ENCODE peak calls at places on chromosomes 2 and 18, in seven cellular contexts. One of them, this sample, is unnamed.

GRCh38 chr2:226758886-226759660 is 40.5 kb downstream of the IRS1 start:
- DNase-seq in OCI-LY7: no peak
- DNase-seq in adrenal gland: no peak
- DNase-seq in astrocyte of the spinal cord: peak
- DNase-seq in CD8-positive, alpha-beta T cell: no peak
- DNase-seq in right lobe of liver: no peak
- DNase-seq in foreskin fibroblast: peak
- DNase-seq in this sample: no peak

GRCh38 chr2:230981704-230982103 is 14.2 kb upstream of the SPATA3 start:
- DNase-seq in adrenal gland: peak
- DNase-seq in astrocyte of the spinal cord: no peak
- DNase-seq in CD8-positive, alpha-beta T cell: peak
- DNase-seq in right lobe of liver: peak
- DNase-seq in foreskin fibroblast: no peak
- DNase-seq in OCI-LY7: no peak
- DNase-seq in this sample: no peak

GRCh38 chr2:191675807-191676667 is 1.9 kb upstream of the NABP1 start:
- DNase-seq in adrenal gland: peak
- DNase-seq in CD8-positive, alpha-beta T cell: peak
- DNase-seq in foreskin fibroblast: no peak
- DNase-seq in OCI-LY7: peak
- DNase-seq in astrocyte of the spinal cord: no peak
- DNase-seq in right lobe of liver: no peak
- DNase-seq in this sample: no peak

GRCh38 chr2:42944744-42945415 is 152.5 kb upstream of the HAAO start:
- DNase-seq in astrocyte of the spinal cord: no peak
- DNase-seq in foreskin fibroblast: no peak
- DNase-seq in right lobe of liver: peak
- DNase-seq in OCI-LY7: no peak
- DNase-seq in adrenal gland: no peak
- DNase-seq in CD8-positive, alpha-beta T cell: no peak
- DNase-seq in this sample: no peak

GRCh38 chr2:25401307-25402021 is 59.7 kb upstream of the DNMT3A start:
- DNase-seq in foreskin fibroblast: no peak
- DNase-seq in astrocyte of the spinal cord: no peak
- DNase-seq in CD8-positive, alpha-beta T cell: no peak
- DNase-seq in right lobe of liver: no peak
- DNase-seq in adrenal gland: peak
- DNase-seq in OCI-LY7: peak
- DNase-seq in this sample: no peak

GRCh38 chr2:188519133-188519532 is 227.5 kb downstream of the GULP1 start:
- DNase-seq in right lobe of liver: no peak
- DNase-seq in CD8-positive, alpha-beta T cell: no peak
- DNase-seq in OCI-LY7: no peak
- DNase-seq in astrocyte of the spinal cord: peak
- DNase-seq in foreskin fibroblast: peak
- DNase-seq in adrenal gland: no peak
- DNase-seq in this sample: no peak

GRCh38 chr18:56661414-56662101 is 10.4 kb downstream of the WDR7 start:
- DNase-seq in adrenal gland: no peak
- DNase-seq in CD8-positive, alpha-beta T cell: no peak
- DNase-seq in OCI-LY7: no peak
- DNase-seq in astrocyte of the spinal cord: no peak
- DNase-seq in foreskin fibroblast: peak
- DNase-seq in right lobe of liver: no peak
- DNase-seq in this sample: no peak

GRCh38 chr18:50307738-50308470 is 20.4 kb upstream of the CXXC1 start:
- DNase-seq in adrenal gland: peak
- DNase-seq in CD8-positive, alpha-beta T cell: peak
- DNase-seq in foreskin fibroblast: peak
- DNase-seq in OCI-LY7: peak
- DNase-seq in right lobe of liver: peak
- DNase-seq in astrocyte of the spinal cord: peak
- DNase-seq in this sample: peak

GRCh38 chr2:130390460-130391057 is 34.7 kb downstream of the PTPN18 start:
- DNase-seq in foreskin fibroblast: no peak
- DNase-seq in right lobe of liver: no peak
- DNase-seq in CD8-positive, alpha-beta T cell: no peak
- DNase-seq in adrenal gland: no peak
- DNase-seq in OCI-LY7: peak
- DNase-seq in astrocyte of the spinal cord: no peak
- DNase-seq in this sample: no peak

GRCh38 chr2:52526735-52527134 is 1240.9 kb upstream of the CHAC2 start:
- DNase-seq in CD8-positive, alpha-beta T cell: no peak
- DNase-seq in OCI-LY7: no peak
- DNase-seq in adrenal gland: no peak
- DNase-seq in astrocyte of the spinal cord: no peak
- DNase-seq in foreskin fibroblast: no peak
- DNase-seq in right lobe of liver: no peak
- DNase-seq in this sample: no peak

GRCh38 chr2:236814558-236814957 is 244.9 kb downstream of the ACKR3 start:
- DNase-seq in foreskin fibroblast: no peak
- DNase-seq in OCI-LY7: no peak
- DNase-seq in right lobe of liver: no peak
- DNase-seq in adrenal gland: no peak
- DNase-seq in astrocyte of the spinal cord: no peak
- DNase-seq in CD8-positive, alpha-beta T cell: no peak
- DNase-seq in this sample: no peak

GRCh38 chr2:70685771-70686171 is 82.2 kb downstream of the ADD2 start:
- DNase-seq in CD8-positive, alpha-beta T cell: no peak
- DNase-seq in foreskin fibroblast: no peak
- DNase-seq in OCI-LY7: no peak
- DNase-seq in adrenal gland: peak
- DNase-seq in right lobe of liver: peak
- DNase-seq in astrocyte of the spinal cord: no peak
- DNase-seq in this sample: no peak

GRCh38 chr2:7972670-7973069 is 709.2 kb upstream of the ID2 start:
- DNase-seq in foreskin fibroblast: no peak
- DNase-seq in adrenal gland: no peak
- DNase-seq in astrocyte of the spinal cord: no peak
- DNase-seq in CD8-positive, alpha-beta T cell: no peak
- DNase-seq in right lobe of liver: no peak
- DNase-seq in OCI-LY7: no peak
- DNase-seq in this sample: no peak

GRCh38 chr2:12709207-12709522 is 7.6 kb upstream of the TRIB2 start:
- DNase-seq in CD8-positive, alpha-beta T cell: no peak
- DNase-seq in adrenal gland: no peak
- DNase-seq in OCI-LY7: peak
- DNase-seq in right lobe of liver: no peak
- DNase-seq in foreskin fibroblast: no peak
- DNase-seq in astrocyte of the spinal cord: no peak
- DNase-seq in this sample: no peak

GRCh38 chr2:219459460-219460311 is 25.0 kb downstream of the SPEG start:
- DNase-seq in foreskin fibroblast: no peak
- DNase-seq in astrocyte of the spinal cord: peak
- DNase-seq in right lobe of liver: peak
- DNase-seq in OCI-LY7: peak
- DNase-seq in CD8-positive, alpha-beta T cell: peak
- DNase-seq in adrenal gland: peak
- DNase-seq in this sample: peak

GRCh38 chr18:61955644-61956043 is 62.8 kb upstream of the RNF152 start:
- DNase-seq in OCI-LY7: peak
- DNase-seq in astrocyte of the spinal cord: no peak
- DNase-seq in foreskin fibroblast: no peak
- DNase-seq in adrenal gland: no peak
- DNase-seq in right lobe of liver: no peak
- DNase-seq in CD8-positive, alpha-beta T cell: no peak
- DNase-seq in this sample: no peak

GRCh38 chr2:207505728-207506127 is 24.0 kb upstream of the CREB1 start:
- DNase-seq in CD8-positive, alpha-beta T cell: no peak
- DNase-seq in OCI-LY7: no peak
- DNase-seq in foreskin fibroblast: peak
- DNase-seq in adrenal gland: no peak
- DNase-seq in astrocyte of the spinal cord: peak
- DNase-seq in right lobe of liver: no peak
- DNase-seq in this sample: no peak

GRCh38 chr2:19786408-19787058 is 115.2 kb downstream of the TTC32 start:
- DNase-seq in right lobe of liver: no peak
- DNase-seq in CD8-positive, alpha-beta T cell: no peak
- DNase-seq in astrocyte of the spinal cord: peak
- DNase-seq in foreskin fibroblast: peak
- DNase-seq in adrenal gland: peak
- DNase-seq in OCI-LY7: no peak
- DNase-seq in this sample: no peak

GRCh38 chr2:161237397-161238263 is 70.6 kb upstream of the PSMD14 start:
- DNase-seq in OCI-LY7: peak
- DNase-seq in adrenal gland: peak
- DNase-seq in foreskin fibroblast: peak
- DNase-seq in right lobe of liver: peak
- DNase-seq in astrocyte of the spinal cord: peak
- DNase-seq in CD8-positive, alpha-beta T cell: peak
- DNase-seq in this sample: peak

GRCh38 chr2:38945931-38946330 is 56.3 kb downstream of the ARHGEF33 start:
- DNase-seq in astrocyte of the spinal cord: no peak
- DNase-seq in foreskin fibroblast: no peak
- DNase-seq in OCI-LY7: no peak
- DNase-seq in CD8-positive, alpha-beta T cell: no peak
- DNase-seq in right lobe of liver: no peak
- DNase-seq in adrenal gland: no peak
- DNase-seq in this sample: no peak

GRCh38 chr2:17771956-17772355 is 18.0 kb downstream of the GEN1 start:
- DNase-seq in foreskin fibroblast: no peak
- DNase-seq in CD8-positive, alpha-beta T cell: no peak
- DNase-seq in adrenal gland: no peak
- DNase-seq in right lobe of liver: no peak
- DNase-seq in OCI-LY7: no peak
- DNase-seq in astrocyte of the spinal cord: no peak
- DNase-seq in this sample: no peak

GRCh38 chr18:9599328-9599727 is 15.0 kb downstream of the PPP4R1 start:
- DNase-seq in right lobe of liver: no peak
- DNase-seq in astrocyte of the spinal cord: no peak
- DNase-seq in OCI-LY7: no peak
- DNase-seq in CD8-positive, alpha-beta T cell: no peak
- DNase-seq in foreskin fibroblast: no peak
- DNase-seq in adrenal gland: no peak
- DNase-seq in this sample: no peak

GRCh38 chr2:75808793-75809535 is 98.2 kb upstream of the GCFC2 start:
- DNase-seq in CD8-positive, alpha-beta T cell: no peak
- DNase-seq in astrocyte of the spinal cord: no peak
- DNase-seq in right lobe of liver: no peak
- DNase-seq in OCI-LY7: no peak
- DNase-seq in foreskin fibroblast: no peak
- DNase-seq in adrenal gland: no peak
- DNase-seq in this sample: no peak

GRCh38 chr2:223052710-223053261 is 796 bp downstream of the KCNE4 start:
- DNase-seq in CD8-positive, alpha-beta T cell: no peak
- DNase-seq in foreskin fibroblast: no peak
- DNase-seq in OCI-LY7: no peak
- DNase-seq in right lobe of liver: no peak
- DNase-seq in astrocyte of the spinal cord: peak
- DNase-seq in adrenal gland: no peak
- DNase-seq in this sample: no peak

GRCh38 chr18:44061438-44061837 is 619.2 kb upstream of the SETBP1 start:
- DNase-seq in right lobe of liver: no peak
- DNase-seq in astrocyte of the spinal cord: no peak
- DNase-seq in adrenal gland: no peak
- DNase-seq in OCI-LY7: no peak
- DNase-seq in CD8-positive, alpha-beta T cell: no peak
- DNase-seq in foreskin fibroblast: no peak
- DNase-seq in this sample: no peak

GRCh38 chr2:201118957-201119848 is 3.2 kb downstream of the CFLAR start:
- DNase-seq in right lobe of liver: no peak
- DNase-seq in astrocyte of the spinal cord: peak
- DNase-seq in CD8-positive, alpha-beta T cell: no peak
- DNase-seq in OCI-LY7: peak
- DNase-seq in adrenal gland: no peak
- DNase-seq in foreskin fibroblast: no peak
- DNase-seq in this sample: no peak

GRCh38 chr18:53380063-53380639 is 844.3 kb downstream of the MBD2 start:
- DNase-seq in astrocyte of the spinal cord: peak
- DNase-seq in foreskin fibroblast: no peak
- DNase-seq in CD8-positive, alpha-beta T cell: no peak
- DNase-seq in adrenal gland: no peak
- DNase-seq in OCI-LY7: peak
- DNase-seq in right lobe of liver: no peak
- DNase-seq in this sample: no peak
- TF ChIP-seq CTCF in astrocyte of the spinal cord: peak
- TF ChIP-seq CTCF in foreskin fibroblast: peak
- TF ChIP-seq CTCF in CD8-positive, alpha-beta T cell: no peak
- TF ChIP-seq CTCF in adrenal gland: peak
- TF ChIP-seq CTCF in OCI-LY7: peak
- TF ChIP-seq CTCF in right lobe of liver: peak
- TF ChIP-seq CTCF in this sample: peak

GRCh38 chr2:84906900-84907714 is 1.7 kb downstream of the TMSB10 start:
- DNase-seq in OCI-LY7: peak
- DNase-seq in right lobe of liver: peak
- DNase-seq in CD8-positive, alpha-beta T cell: peak
- DNase-seq in foreskin fibroblast: peak
- DNase-seq in astrocyte of the spinal cord: peak
- DNase-seq in adrenal gland: peak
- DNase-seq in this sample: no peak

GRCh38 chr2:84906108-84906899 is 848 bp downstream of the TMSB10 start:
- DNase-seq in CD8-positive, alpha-beta T cell: peak
- DNase-seq in OCI-LY7: no peak
- DNase-seq in astrocyte of the spinal cord: no peak
- DNase-seq in right lobe of liver: peak
- DNase-seq in adrenal gland: peak
- DNase-seq in foreskin fibroblast: no peak
- DNase-seq in this sample: no peak

GRCh38 chr2:84904151-84904550 is 1.3 kb upstream of the TMSB10 start:
- DNase-seq in OCI-LY7: no peak
- DNase-seq in right lobe of liver: no peak
- DNase-seq in astrocyte of the spinal cord: no peak
- DNase-seq in CD8-positive, alpha-beta T cell: no peak
- DNase-seq in foreskin fibroblast: no peak
- DNase-seq in adrenal gland: no peak
- DNase-seq in this sample: no peak

GRCh38 chr2:84904717-84905174 is 710 bp upstream of the TMSB10 start:
- DNase-seq in OCI-LY7: peak
- DNase-seq in astrocyte of the spinal cord: peak
- DNase-seq in foreskin fibroblast: no peak
- DNase-seq in adrenal gland: peak
- DNase-seq in right lobe of liver: peak
- DNase-seq in CD8-positive, alpha-beta T cell: no peak
- DNase-seq in this sample: no peak

GRCh38 chr2:84905181-84906107 is at the start of gene TMSB10:
- DNase-seq in astrocyte of the spinal cord: peak
- DNase-seq in adrenal gland: peak
- DNase-seq in foreskin fibroblast: peak
- DNase-seq in CD8-positive, alpha-beta T cell: peak
- DNase-seq in OCI-LY7: peak
- DNase-seq in right lobe of liver: peak
- DNase-seq in this sample: peak
- TF ChIP-seq CTCF in astrocyte of the spinal cord: no peak
- TF ChIP-seq CTCF in adrenal gland: no peak
- TF ChIP-seq CTCF in foreskin fibroblast: no peak
- TF ChIP-seq CTCF in CD8-positive, alpha-beta T cell: no peak
- TF ChIP-seq CTCF in OCI-LY7: peak
- TF ChIP-seq CTCF in right lobe of liver: peak
- TF ChIP-seq CTCF in this sample: peak

GRCh38 chr2:58428286-58428552 is 187.1 kb upstream of the FANCL start:
- DNase-seq in astrocyte of the spinal cord: no peak
- DNase-seq in CD8-positive, alpha-beta T cell: no peak
- DNase-seq in adrenal gland: no peak
- DNase-seq in foreskin fibroblast: no peak
- DNase-seq in OCI-LY7: no peak
- DNase-seq in right lobe of liver: no peak
- DNase-seq in this sample: peak
- TF ChIP-seq CTCF in astrocyte of the spinal cord: no peak
- TF ChIP-seq CTCF in CD8-positive, alpha-beta T cell: no peak
- TF ChIP-seq CTCF in adrenal gland: no peak
- TF ChIP-seq CTCF in foreskin fibroblast: no peak
- TF ChIP-seq CTCF in OCI-LY7: no peak
- TF ChIP-seq CTCF in right lobe of liver: no peak
- TF ChIP-seq CTCF in this sample: no peak

GRCh38 chr2:144325086-144325485 is 194.8 kb downstream of the ZEB2 start:
- DNase-seq in astrocyte of the spinal cord: peak
- DNase-seq in foreskin fibroblast: no peak
- DNase-seq in OCI-LY7: peak
- DNase-seq in right lobe of liver: no peak
- DNase-seq in CD8-positive, alpha-beta T cell: peak
- DNase-seq in adrenal gland: no peak
- DNase-seq in this sample: no peak
- TF ChIP-seq CTCF in astrocyte of the spinal cord: no peak
- TF ChIP-seq CTCF in foreskin fibroblast: no peak
- TF ChIP-seq CTCF in OCI-LY7: no peak
- TF ChIP-seq CTCF in right lobe of liver: no peak
- TF ChIP-seq CTCF in CD8-positive, alpha-beta T cell: no peak
- TF ChIP-seq CTCF in adrenal gland: no peak
- TF ChIP-seq CTCF in this sample: no peak